ENCODE peak calls at places on chromosomes 3 and 15, in nine cellular contexts. One of them, this sample, is unnamed.

GRCh38 chr15:90855139-90855538 is 13.2 kb upstream of the FURIN start:
- DNase-seq in SK-N-MC: no peak
- DNase-seq in uterus: no peak
- DNase-seq in endodermal cell: no peak
- DNase-seq in SJSA1: no peak
- DNase-seq in left lung: no peak
- DNase-seq in pancreas: no peak
- DNase-seq in neuronal stem cell: no peak
- DNase-seq in H1: no peak
- DNase-seq in this sample: no peak

GRCh38 chr3:13367728-13368127 is 52.4 kb downstream of the NUP210 start:
- DNase-seq in SK-N-MC: no peak
- DNase-seq in uterus: no peak
- DNase-seq in endodermal cell: no peak
- DNase-seq in SJSA1: no peak
- DNase-seq in left lung: peak; percentile 1
- DNase-seq in pancreas: no peak
- DNase-seq in neuronal stem cell: no peak
- DNase-seq in H1: no peak
- DNase-seq in this sample: no peak

GRCh38 chr3:13500133-13500885 is 20.2 kb downstream of the HDAC11 start:
- DNase-seq in SK-N-MC: no peak
- DNase-seq in uterus: no peak
- DNase-seq in endodermal cell: peak; percentile 86
- DNase-seq in SJSA1: peak; percentile 19
- DNase-seq in left lung: no peak
- DNase-seq in pancreas: peak; percentile 55
- DNase-seq in neuronal stem cell: peak; percentile 32
- DNase-seq in H1: no peak
- DNase-seq in this sample: peak; percentile 65

GRCh38 chr15:34240537-34240936 is 15.7 kb downstream of the EMC4 start:
- DNase-seq in SK-N-MC: no peak
- DNase-seq in uterus: no peak
- DNase-seq in endodermal cell: no peak
- DNase-seq in SJSA1: no peak
- DNase-seq in left lung: no peak
- DNase-seq in pancreas: no peak
- DNase-seq in neuronal stem cell: no peak
- DNase-seq in H1: no peak
- DNase-seq in this sample: no peak

GRCh38 chr3:100525753-100526612 is 33.6 kb downstream of the TMEM45A start:
- DNase-seq in SK-N-MC: peak; percentile 91
- DNase-seq in uterus: peak; percentile 55
- DNase-seq in endodermal cell: peak; percentile 52
- DNase-seq in SJSA1: peak; percentile 73
- DNase-seq in left lung: no peak
- DNase-seq in pancreas: no peak
- DNase-seq in neuronal stem cell: no peak
- DNase-seq in H1: no peak
- DNase-seq in this sample: no peak

GRCh38 chr3:12903000-12903800 is 61.8 kb upstream of the RPL32 start:
- DNase-seq in SK-N-MC: no peak
- DNase-seq in uterus: no peak
- DNase-seq in endodermal cell: no peak
- DNase-seq in SJSA1: no peak
- DNase-seq in left lung: peak; percentile 58
- DNase-seq in pancreas: no peak
- DNase-seq in neuronal stem cell: no peak
- DNase-seq in H1: no peak
- DNase-seq in this sample: peak; percentile 79

GRCh38 chr15:32918481-32919026 is 200.8 kb downstream of the GREM1 start:
- DNase-seq in SK-N-MC: no peak
- DNase-seq in uterus: no peak
- DNase-seq in endodermal cell: no peak
- DNase-seq in SJSA1: no peak
- DNase-seq in left lung: no peak
- DNase-seq in pancreas: no peak
- DNase-seq in neuronal stem cell: no peak
- DNase-seq in H1: no peak
- DNase-seq in this sample: no peak

GRCh38 chr3:46282041-46282440 is 39.8 kb downstream of the CCR3 start:
- DNase-seq in SK-N-MC: no peak
- DNase-seq in uterus: no peak
- DNase-seq in endodermal cell: no peak
- DNase-seq in SJSA1: no peak
- DNase-seq in left lung: no peak
- DNase-seq in pancreas: no peak
- DNase-seq in neuronal stem cell: no peak
- DNase-seq in H1: no peak
- DNase-seq in this sample: no peak

GRCh38 chr3:132787616-132788015 is 65.4 kb upstream of the NPHP3 start:
- DNase-seq in SK-N-MC: no peak
- DNase-seq in uterus: peak; percentile 22
- DNase-seq in endodermal cell: no peak
- DNase-seq in SJSA1: no peak
- DNase-seq in left lung: no peak
- DNase-seq in pancreas: no peak
- DNase-seq in neuronal stem cell: no peak
- DNase-seq in H1: no peak
- DNase-seq in this sample: no peak

GRCh38 chr3:13879102-13879945 is 547 bp downstream of the WNT7A start:
- DNase-seq in SK-N-MC: no peak
- DNase-seq in uterus: no peak
- DNase-seq in endodermal cell: peak; percentile 86
- DNase-seq in SJSA1: no peak
- DNase-seq in left lung: peak; percentile 81
- DNase-seq in pancreas: peak; percentile 74
- DNase-seq in neuronal stem cell: peak; percentile 23
- DNase-seq in H1: no peak
- DNase-seq in this sample: no peak

GRCh38 chr15:40928351-40928974 is 677 bp upstream of the DLL4 start:
- DNase-seq in SK-N-MC: no peak
- DNase-seq in uterus: no peak
- DNase-seq in endodermal cell: peak; percentile 90
- DNase-seq in SJSA1: no peak
- DNase-seq in left lung: no peak
- DNase-seq in pancreas: no peak
- DNase-seq in neuronal stem cell: no peak
- DNase-seq in H1: no peak
- DNase-seq in this sample: peak; percentile 69

GRCh38 chr3:40422861-40423260 is 34.3 kb upstream of the RPL14 start:
- DNase-seq in SK-N-MC: no peak
- DNase-seq in uterus: no peak
- DNase-seq in endodermal cell: no peak
- DNase-seq in SJSA1: no peak
- DNase-seq in left lung: no peak
- DNase-seq in pancreas: no peak
- DNase-seq in neuronal stem cell: no peak
- DNase-seq in H1: no peak
- DNase-seq in this sample: no peak

GRCh38 chr3:40414270-40414669 is 27.3 kb downstream of the ENTPD3 start:
- DNase-seq in SK-N-MC: no peak
- DNase-seq in uterus: no peak
- DNase-seq in endodermal cell: no peak
- DNase-seq in SJSA1: no peak
- DNase-seq in left lung: no peak
- DNase-seq in pancreas: no peak
- DNase-seq in neuronal stem cell: no peak
- DNase-seq in H1: no peak
- DNase-seq in this sample: no peak

GRCh38 chr3:40417845-40418543 is 31.0 kb downstream of the ENTPD3 start:
- DNase-seq in SK-N-MC: no peak
- DNase-seq in uterus: no peak
- DNase-seq in endodermal cell: no peak
- DNase-seq in SJSA1: no peak
- DNase-seq in left lung: no peak
- DNase-seq in pancreas: no peak
- DNase-seq in neuronal stem cell: no peak
- DNase-seq in H1: no peak
- DNase-seq in this sample: no peak
- H3K27ac ChIP-seq in SK-N-MC: no peak overlapping the region
- H3K27ac ChIP-seq in uterus: no peak overlapping the region
- H3K27ac ChIP-seq in endodermal cell: no peak overlapping the region
- H3K27ac ChIP-seq in SJSA1: no peak overlapping the region
- H3K27ac ChIP-seq in left lung: no peak overlapping the region
- H3K27ac ChIP-seq in pancreas: no peak overlapping the region
- H3K27ac ChIP-seq in neuronal stem cell: no peak overlapping the region
- H3K27ac ChIP-seq in H1: no peak overlapping the region
- H3K27ac ChIP-seq in this sample: no peak overlapping the region

GRCh38 chr15:57541271-57541670 is 50.4 kb upstream of the MYZAP start:
- DNase-seq in SK-N-MC: no peak
- DNase-seq in uterus: no peak
- DNase-seq in endodermal cell: no peak
- DNase-seq in SJSA1: no peak
- DNase-seq in left lung: no peak
- DNase-seq in pancreas: no peak
- DNase-seq in neuronal stem cell: no peak
- DNase-seq in H1: no peak
- DNase-seq in this sample: no peak

GRCh38 chr15:57542505-57542817 is 49.2 kb upstream of the MYZAP start:
- DNase-seq in SK-N-MC: no peak
- DNase-seq in uterus: no peak
- DNase-seq in endodermal cell: no peak
- DNase-seq in SJSA1: no peak
- DNase-seq in left lung: no peak
- DNase-seq in pancreas: no peak
- DNase-seq in neuronal stem cell: no peak
- DNase-seq in H1: no peak
- DNase-seq in this sample: no peak

GRCh38 chr15:57538822-57539221 is 52.9 kb upstream of the MYZAP start:
- DNase-seq in SK-N-MC: no peak
- DNase-seq in uterus: no peak
- DNase-seq in endodermal cell: no peak
- DNase-seq in SJSA1: no peak
- DNase-seq in left lung: no peak
- DNase-seq in pancreas: no peak
- DNase-seq in neuronal stem cell: no peak
- DNase-seq in H1: no peak
- DNase-seq in this sample: no peak

GRCh38 chr15:57541805-57542504 is 49.7 kb upstream of the MYZAP start:
- DNase-seq in SK-N-MC: no peak
- DNase-seq in uterus: peak; percentile 80
- DNase-seq in endodermal cell: peak; percentile 91
- DNase-seq in SJSA1: peak; percentile 51
- DNase-seq in left lung: no peak
- DNase-seq in pancreas: peak; percentile 83
- DNase-seq in neuronal stem cell: peak; percentile 57
- DNase-seq in H1: no peak
- DNase-seq in this sample: no peak

DNA sequence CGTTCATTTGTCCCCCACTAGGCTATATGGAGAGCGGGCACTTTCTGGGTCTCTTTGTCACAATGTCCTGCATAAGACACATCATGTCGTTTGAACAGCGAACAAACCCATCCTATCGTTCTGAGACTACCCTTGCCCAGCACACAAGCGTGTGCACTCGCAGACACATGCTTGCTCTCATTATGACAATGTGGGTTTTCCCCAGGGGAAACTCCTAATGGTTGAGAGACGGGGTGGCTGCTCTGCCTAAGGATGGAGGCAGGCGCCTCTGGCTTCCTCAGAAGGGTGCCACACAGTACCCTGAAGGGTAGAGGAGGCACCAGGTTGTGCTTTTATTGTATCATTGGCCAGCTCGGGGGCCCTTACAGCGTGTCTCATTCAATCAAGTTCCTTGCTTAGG is 51.0 kb upstream of the MYZAP start:
- DNase-seq in SK-N-MC: no peak
- DNase-seq in uterus: no peak
- DNase-seq in endodermal cell: no peak
- DNase-seq in SJSA1: no peak
- DNase-seq in left lung: no peak
- DNase-seq in pancreas: no peak
- DNase-seq in neuronal stem cell: no peak
- DNase-seq in H1: no peak
- DNase-seq in this sample: no peak
- H3K27ac ChIP-seq in SK-N-MC: no peak overlapping the region
- H3K27ac ChIP-seq in uterus: no peak overlapping the region
- H3K27ac ChIP-seq in endodermal cell: no peak overlapping the region
- H3K27ac ChIP-seq in SJSA1: no peak overlapping the region
- H3K27ac ChIP-seq in left lung: no peak overlapping the region
- H3K27ac ChIP-seq in pancreas: no peak overlapping the region
- H3K27ac ChIP-seq in neuronal stem cell: no peak overlapping the region
- H3K27ac ChIP-seq in H1: no peak overlapping the region
- H3K27ac ChIP-seq in this sample: no peak overlapping the region

DNA sequence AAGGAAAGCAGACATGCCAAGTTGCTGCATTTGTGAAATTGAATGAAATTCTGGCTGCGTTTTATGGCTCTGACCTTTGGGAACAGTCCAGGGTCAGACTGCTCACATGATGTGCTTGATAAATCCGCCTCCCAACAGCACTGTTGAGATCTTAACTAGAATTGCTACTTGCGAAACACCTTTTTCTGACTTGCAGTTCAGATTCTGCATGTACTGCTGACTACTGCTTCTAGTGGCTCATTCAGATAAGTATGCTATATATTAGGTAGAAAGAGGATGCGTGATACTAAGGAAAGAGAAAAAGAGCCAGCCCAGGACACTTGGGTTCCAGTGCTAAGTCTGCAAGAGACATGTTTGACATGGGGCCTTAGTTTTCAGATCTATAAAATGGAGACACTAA is 129.4 kb downstream of the LPP start:
- DNase-seq in SK-N-MC: no peak
- DNase-seq in uterus: peak; percentile 84
- DNase-seq in endodermal cell: no peak
- DNase-seq in SJSA1: no peak
- DNase-seq in left lung: no peak
- DNase-seq in pancreas: no peak
- DNase-seq in neuronal stem cell: no peak
- DNase-seq in H1: no peak
- DNase-seq in this sample: no peak
- H3K27ac ChIP-seq in SK-N-MC: no peak overlapping the region
- H3K27ac ChIP-seq in uterus: peak overlapping the region; percentile 87
- H3K27ac ChIP-seq in endodermal cell: no peak overlapping the region
- H3K27ac ChIP-seq in SJSA1: no peak overlapping the region
- H3K27ac ChIP-seq in left lung: no peak overlapping the region
- H3K27ac ChIP-seq in pancreas: no peak overlapping the region
- H3K27ac ChIP-seq in neuronal stem cell: no peak overlapping the region
- H3K27ac ChIP-seq in H1: no peak overlapping the region
- H3K27ac ChIP-seq in this sample: no peak overlapping the region

DNA sequence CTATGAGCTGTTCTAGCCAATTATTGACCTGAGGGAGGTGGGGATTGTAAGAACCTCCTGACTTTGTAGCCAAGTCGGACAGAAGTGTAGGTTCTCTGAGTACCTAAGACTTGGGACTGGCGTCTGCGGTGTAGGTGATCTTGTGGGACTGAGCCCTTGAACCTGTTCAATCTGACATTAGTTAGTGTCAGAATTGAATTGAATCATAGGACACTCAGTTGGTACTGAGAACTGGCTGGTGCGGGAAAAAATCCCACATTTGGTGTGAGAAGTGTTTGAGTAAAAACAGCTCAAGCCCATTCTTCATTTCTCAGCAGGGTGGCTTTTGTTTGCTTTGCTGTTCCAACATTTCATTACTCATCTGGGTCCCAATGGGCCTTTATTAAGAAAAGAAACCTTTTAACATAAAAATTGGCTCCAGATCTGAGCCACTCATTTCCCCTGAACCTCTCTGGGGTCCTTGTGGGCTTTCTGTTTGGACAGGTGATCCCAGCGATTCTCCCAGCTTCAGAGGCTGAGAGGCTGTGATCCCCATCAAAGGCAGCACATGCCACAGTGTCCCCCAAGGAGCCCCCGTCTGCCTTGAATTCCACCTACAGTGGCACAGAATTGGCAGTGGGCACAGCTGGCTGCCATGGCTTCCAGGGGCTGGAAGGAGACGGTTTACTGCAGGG is 150.8 kb downstream of the TJP1 start:
- DNase-seq in SK-N-MC: no peak
- DNase-seq in uterus: no peak
- DNase-seq in endodermal cell: peak; percentile 40
- DNase-seq in SJSA1: peak; percentile 67
- DNase-seq in left lung: no peak
- DNase-seq in pancreas: no peak
- DNase-seq in neuronal stem cell: no peak
- DNase-seq in H1: no peak
- DNase-seq in this sample: no peak
- H3K27ac ChIP-seq in SK-N-MC: no peak overlapping the region
- H3K27ac ChIP-seq in uterus: no peak overlapping the region
- H3K27ac ChIP-seq in endodermal cell: no peak overlapping the region
- H3K27ac ChIP-seq in SJSA1: peak overlapping the region; percentile 89
- H3K27ac ChIP-seq in left lung: peak overlapping the region; percentile 70
- H3K27ac ChIP-seq in pancreas: peak overlapping the region; percentile 54
- H3K27ac ChIP-seq in neuronal stem cell: peak overlapping the region; percentile 24
- H3K27ac ChIP-seq in H1: no peak overlapping the region
- H3K27ac ChIP-seq in this sample: no peak overlapping the region

This sample was measured in spleen.